ENCODE peak calls at places on chromosomes 2 and 18, in nine cellular contexts. H, Q, Y, L, P, M, F, A and W are unnamed samples.

GRCh38 chr2:67898605-67899004 is 164.2 kb downstream of the C1D start:
- DNase-seq in H (no peak), Q (peak), Y (no peak), L (no peak), P (no peak), M (no peak), F (no peak), A (no peak), W (no peak)

GRCh38 chr2:132757002-132757598 is 87.1 kb upstream of the LYPD1 start:
- DNase-seq in H (peak), Q (no peak), Y (no peak), L (no peak), P (no peak), M (no peak), F (no peak), A (no peak), W (no peak)

GRCh38 chr2:127675335-127676261 is at the start of gene LIMS2:
- DNase-seq in H (no peak), Q (no peak), Y (no peak), L (peak), P (no peak), M (no peak), F (no peak), A (no peak), W (no peak)

GRCh38 chr2:206443735-206444527 is 599 bp downstream of the ADAM23 start:
- DNase-seq in H (no peak), Q (peak), Y (peak), L (peak), P (peak), M (no peak), F (no peak), A (peak), W (no peak)

GRCh38 chr2:45170191-45170975 is 161.1 kb upstream of the SIX2 start:
- DNase-seq in H (no peak), Q (no peak), Y (no peak), L (no peak), P (no peak), M (no peak), F (no peak), A (peak), W (no peak)

GRCh38 chr2:127067620-127068350 is 39.2 kb downstream of the BIN1 start:
- DNase-seq in H (peak), Q (peak), Y (peak), L (peak), P (peak), M (peak), F (peak), A (peak), W (no peak)

GRCh38 chr2:158970522-158970855 is 2.0 kb downstream of the TANC1 start:
- DNase-seq in H (no peak), Q (no peak), Y (no peak), L (no peak), P (no peak), M (no peak), F (no peak), A (no peak), W (no peak)

GRCh38 chr2:232481322-232482140 is 6.1 kb downstream of the ECEL1 start:
- DNase-seq in H (no peak), Q (no peak), Y (no peak), L (no peak), P (no peak), M (no peak), F (no peak), A (no peak), W (no peak)

GRCh38 chr2:10109311-10109710 is 13.2 kb upstream of the RRM2 start:
- DNase-seq in H (no peak), Q (no peak), Y (no peak), L (no peak), P (no peak), M (no peak), F (no peak), A (no peak), W (no peak)

GRCh38 chr2:105454801-105455485 is 56.1 kb upstream of the FHL2 start:
- DNase-seq in H (peak), Q (peak), Y (no peak), L (no peak), P (peak), M (no peak), F (no peak), A (no peak), W (peak)

GRCh38 chr2:201852462-201852861 is 46.1 kb downstream of the CDK15 start:
- DNase-seq in H (no peak), Q (peak), Y (no peak), L (no peak), P (no peak), M (no peak), F (no peak), A (no peak), W (no peak)

GRCh38 chr2:47437287-47437686 is 34.3 kb downstream of the MSH2 start:
- DNase-seq in H (peak), Q (peak), Y (no peak), L (peak), P (no peak), M (peak), F (no peak), A (no peak), W (peak)

GRCh38 chr2:219249203-219249980 is 3.7 kb upstream of the TUBA4B start:
- DNase-seq in H (peak), Q (peak), Y (peak), L (no peak), P (no peak), M (peak), F (no peak), A (peak), W (peak)

GRCh38 chr18:48866028-48866733 is 84.6 kb downstream of the SMAD7 start:
- DNase-seq in H (no peak), Q (peak), Y (no peak), L (peak), P (no peak), M (peak), F (no peak), A (no peak), W (peak)

GRCh38 chr18:64258111-64258650 is 109.3 kb upstream of the LINC00305 start:
- DNase-seq in H (no peak), Q (peak), Y (no peak), L (no peak), P (no peak), M (no peak), F (no peak), A (no peak), W (no peak)

GRCh38 chr2:85157345-85157744 is 24.2 kb downstream of the TCF7L1 start:
- DNase-seq in H (no peak), Q (no peak), Y (no peak), L (no peak), P (no peak), M (no peak), F (no peak), A (no peak), W (no peak)

GRCh38 chr18:24426073-24426397 is 435 bp upstream of the IMPACT start:
- DNase-seq in H (no peak), Q (no peak), Y (no peak), L (no peak), P (no peak), M (no peak), F (no peak), A (no peak), W (no peak)

GRCh38 chr2:206084870-206085741 is 868 bp downstream of the INO80D start:
- DNase-seq in H (no peak), Q (peak), Y (peak), L (no peak), P (peak), M (peak), F (peak), A (peak), W (no peak)

GRCh38 chr2:26458365-26459042 is 19.4 kb downstream of the OTOF start:
- DNase-seq in H (no peak), Q (no peak), Y (no peak), L (no peak), P (no peak), M (no peak), F (no peak), A (no peak), W (no peak)

GRCh38 chr2:6754412-6754811 is 111.3 kb downstream of the CMPK2 start:
- DNase-seq in H (no peak), Q (no peak), Y (peak), L (no peak), P (no peak), M (no peak), F (no peak), A (no peak), W (no peak)

GRCh38 chr2:37896319-37896718 is 28.8 kb upstream of the RMDN2 start:
- DNase-seq in H (no peak), Q (no peak), Y (no peak), L (no peak), P (no peak), M (no peak), F (no peak), A (no peak), W (no peak)

GRCh38 chr18:8696749-8697211 is 8.6 kb upstream of the MTCL1 start:
- DNase-seq in H (peak), Q (peak), Y (peak), L (peak), P (peak), M (peak), F (peak), A (peak), W (peak)

GRCh38 chr2:69584127-69584889 is 59.2 kb downstream of the AAK1 start:
- DNase-seq in H (no peak), Q (no peak), Y (no peak), L (no peak), P (no peak), M (no peak), F (no peak), A (no peak), W (no peak)

GRCh38 chr18:62187543-62188378 is 706 bp downstream of the RELCH start:
- DNase-seq in H (no peak), Q (peak), Y (peak), L (no peak), P (peak), M (peak), F (no peak), A (peak), W (peak)

GRCh38 chr2:101007415-101008345 is 5.6 kb downstream of the RPL31 start:
- DNase-seq in H (no peak), Q (no peak), Y (no peak), L (no peak), P (no peak), M (no peak), F (no peak), A (peak), W (no peak)

GRCh38 chr18:58525517-58525916 is 103.4 kb downstream of the ALPK2 start:
- DNase-seq in H (peak), Q (peak), Y (no peak), L (no peak), P (no peak), M (no peak), F (no peak), A (peak), W (no peak)

GRCh38 chr2:163778045-163778753 is 42.4 kb upstream of the FIGN start:
- DNase-seq in H (peak), Q (peak), Y (no peak), L (no peak), P (no peak), M (no peak), F (no peak), A (no peak), W (no peak)

GRCh38 chr2:199739413-199740110 is 111.4 kb downstream of the FTCDNL1 start:
- DNase-seq in H (peak), Q (peak), Y (peak), L (peak), P (peak), M (peak), F (peak), A (peak), W (no peak)

GRCh38 chr18:61803393-61803792 is 89.4 kb downstream of the RNF152 start:
- DNase-seq in H (no peak), Q (no peak), Y (no peak), L (no peak), P (no peak), M (no peak), F (no peak), A (no peak), W (no peak)